ENCODE peak calls at places on chromosomes 7 and 10, in seven cellular contexts. G is tibial artery, Q is foreskin fibroblast, U is breast epithelium, W is AG04450, I is K562, Y is BJ. H is an unnamed sample.

GRCh38 chr7:36475371-36475770 is 85.7 kb downstream of the ANLN start:
- DNase-seq in G (no peak), Q (no peak), U (no peak), W (no peak), I (no peak), Y (no peak), H (no peak)

GRCh38 chr7:159015081-159015893 is 129.4 kb downstream of the VIPR2 start:
- DNase-seq in G (peak; percentile 77), Q (peak; percentile 26), U (peak; percentile 89), W (no peak), I (peak; percentile 39), Y (no peak), H (no peak)

GRCh38 chr7:39602351-39602750 is 21.0 kb upstream of the RALA start:
- DNase-seq in G (no peak), Q (peak; percentile 28), U (no peak), W (no peak), I (no peak), Y (no peak), H (no peak)

GRCh38 chr10:82861889-82862288 is 986.9 kb downstream of the NRG3 start:
- DNase-seq in G (no peak), Q (no peak), U (no peak), W (no peak), I (no peak), Y (no peak), H (no peak)

GRCh38 chr7:27745064-27745583 is 5.2 kb downstream of the TAX1BP1 start:
- DNase-seq in G (no peak), Q (peak; percentile 63), U (no peak), W (peak; percentile 51), I (peak; percentile 80), Y (no peak), H (no peak)

GRCh38 chr10:123614888-123615287 is 51.3 kb upstream of the GPR26 start:
- DNase-seq in G (peak; percentile 67), Q (peak; percentile 52), U (peak; percentile 31), W (no peak), I (peak; percentile 56), Y (no peak), H (no peak)

GRCh38 chr10:111439034-111439842 is 362.4 kb downstream of the ADRA2A start:
- DNase-seq in G (no peak), Q (no peak), U (no peak), W (no peak), I (no peak), Y (no peak), H (no peak)

GRCh38 chr10:70634011-70634410 is 31.5 kb upstream of the PRF1 start:
- DNase-seq in G (no peak), Q (no peak), U (no peak), W (no peak), I (no peak), Y (no peak), H (no peak)

GRCh38 chr10:33803248-33803647 is 468.8 kb upstream of the NRP1 start:
- DNase-seq in G (no peak), Q (peak; percentile 67), U (no peak), W (no peak), I (no peak), Y (no peak), H (no peak)

GRCh38 chr10:119501690-119502089 is 40.8 kb downstream of the RGS10 start:
- DNase-seq in G (no peak), Q (no peak), U (no peak), W (no peak), I (no peak), Y (no peak), H (no peak)

GRCh38 chr7:70693690-70694356 is 438.1 kb upstream of the GALNT17 start:
- DNase-seq in G (peak; percentile 70), Q (peak; percentile 76), U (peak; percentile 47), W (no peak), I (no peak), Y (no peak), H (no peak)

GRCh38 chr7:131076711-131077170 is 250.9 kb upstream of the MKLN1 start:
- DNase-seq in G (no peak), Q (peak; percentile 54), U (no peak), W (no peak), I (peak; percentile 65), Y (no peak), H (no peak)

GRCh38 chr7:132782777-132783633 is 206.7 kb upstream of the PLXNA4 start:
- DNase-seq in G (no peak), Q (peak; percentile 94), U (no peak), W (peak; percentile 76), I (no peak), Y (peak; percentile 86), H (peak; percentile 88)

GRCh38 chr7:15326044-15326644 is 235.7 kb downstream of the AGMO start:
- DNase-seq in G (no peak), Q (peak; percentile 70), U (no peak), W (peak; percentile 3), I (peak; percentile 9), Y (no peak), H (no peak)

GRCh38 chr7:98731651-98732050 is 114.6 kb downstream of the NPTX2 start:
- DNase-seq in G (no peak), Q (no peak), U (no peak), W (no peak), I (no peak), Y (no peak), H (no peak)

GRCh38 chr7:130493275-130493868 is 1.5 kb downstream of the MEST start:
- DNase-seq in G (no peak), Q (peak; percentile 62), U (no peak), W (no peak), I (no peak), Y (no peak), H (no peak)

GRCh38 chr7:101899616-101900015 is 82.2 kb downstream of the CUX1 start:
- DNase-seq in G (no peak), Q (no peak), U (no peak), W (no peak), I (no peak), Y (no peak), H (no peak)

GRCh38 chr7:101902680-101903504 is 85.5 kb downstream of the CUX1 start:
- DNase-seq in G (no peak), Q (no peak), U (no peak), W (no peak), I (peak; percentile 98), Y (no peak), H (no peak)

GRCh38 chr7:101898019-101898575 is 80.7 kb downstream of the CUX1 start:
- DNase-seq in G (no peak), Q (peak; percentile 16), U (no peak), W (no peak), I (no peak), Y (no peak), H (no peak)

GRCh38 chr7:101901661-101902491 is 84.5 kb downstream of the CUX1 start:
- DNase-seq in G (no peak), Q (peak; percentile 49), U (no peak), W (no peak), I (peak; percentile 54), Y (no peak), H (no peak)

DNA sequence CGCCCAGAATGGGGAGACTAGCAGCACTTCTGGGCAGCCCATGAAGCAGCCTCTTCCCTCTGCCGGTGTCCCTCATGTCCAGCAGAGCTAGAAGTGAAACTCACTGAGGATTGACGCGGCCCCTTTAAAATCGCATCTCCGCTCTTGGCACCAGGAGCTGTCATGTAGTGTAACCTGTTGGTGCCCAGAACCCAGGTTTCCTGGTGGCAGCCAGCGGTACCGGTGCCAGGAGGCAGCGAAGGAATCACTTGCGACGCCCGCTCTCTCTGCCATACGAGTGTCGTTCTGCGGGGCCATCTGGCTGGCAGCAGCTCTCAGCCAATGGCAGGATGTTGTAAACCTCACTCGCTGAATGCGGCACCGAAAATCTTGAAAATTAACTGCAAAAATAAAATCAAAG is 82.7 kb downstream of the CUX1 start:
- DNase-seq in G (peak; percentile 46), Q (peak; percentile 71), U (no peak), W (no peak), I (no peak), Y (no peak), H (no peak)
- H3K4me3 ChIP-seq in G (peak overlapping the region; percentile 52), Q (peak overlapping the region; percentile 76), U (no peak overlapping the region), W (peak overlapping the region; percentile 45), I (no peak overlapping the region), Y (peak overlapping the region; percentile 44), H (peak overlapping the region; percentile 25)

GRCh38 chr10:84698989-84699388 is 370.6 kb downstream of the CCSER2 start:
- DNase-seq in G (no peak), Q (no peak), U (no peak), W (no peak), I (no peak), Y (no peak), H (no peak)

GRCh38 chr10:84695983-84696382 is 367.6 kb downstream of the CCSER2 start:
- DNase-seq in G (no peak), Q (no peak), U (no peak), W (no peak), I (no peak), Y (no peak), H (no peak)

GRCh38 chr10:84696610-84697009 is 368.2 kb downstream of the CCSER2 start:
- DNase-seq in G (no peak), Q (no peak), U (no peak), W (no peak), I (no peak), Y (no peak), H (no peak)

GRCh38 chr10:84693006-84693405 is 364.6 kb downstream of the CCSER2 start:
- DNase-seq in G (no peak), Q (no peak), U (no peak), W (no peak), I (no peak), Y (no peak), H (no peak)
- H3K4me3 ChIP-seq in G (no peak overlapping the region), Q (no peak overlapping the region), U (no peak overlapping the region), W (no peak overlapping the region), I (no peak overlapping the region), Y (no peak overlapping the region), H (no peak overlapping the region)

DNA sequence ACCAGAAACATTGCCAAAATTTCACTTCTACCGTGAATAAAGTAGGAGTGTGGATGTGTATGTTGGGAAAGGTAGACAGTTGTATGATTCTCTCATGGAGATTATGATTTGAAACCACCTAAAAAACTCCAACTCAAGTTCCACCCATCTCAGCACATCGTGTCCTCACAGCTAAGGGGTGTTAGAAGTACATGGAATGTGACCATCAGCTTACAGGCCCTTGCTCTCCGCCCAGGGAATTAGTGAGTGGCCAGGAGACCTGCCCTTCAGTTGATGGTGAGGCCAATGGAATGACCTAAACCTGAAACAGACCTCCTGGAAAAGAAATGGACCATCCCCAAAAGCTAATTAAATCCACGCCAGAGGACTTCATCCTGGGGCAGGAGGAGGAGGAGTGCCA is 2.1 kb upstream of the WNT2 start:
- DNase-seq in G (no peak), Q (peak; percentile 10), U (no peak), W (no peak), I (no peak), Y (no peak), H (no peak)
- H3K4me3 ChIP-seq in G (peak overlapping the region; percentile 59), Q (peak overlapping the region; percentile 70), U (peak overlapping the region; percentile 40), W (peak overlapping the region; percentile 62), I (no peak overlapping the region), Y (no peak overlapping the region), H (no peak overlapping the region)

DNA sequence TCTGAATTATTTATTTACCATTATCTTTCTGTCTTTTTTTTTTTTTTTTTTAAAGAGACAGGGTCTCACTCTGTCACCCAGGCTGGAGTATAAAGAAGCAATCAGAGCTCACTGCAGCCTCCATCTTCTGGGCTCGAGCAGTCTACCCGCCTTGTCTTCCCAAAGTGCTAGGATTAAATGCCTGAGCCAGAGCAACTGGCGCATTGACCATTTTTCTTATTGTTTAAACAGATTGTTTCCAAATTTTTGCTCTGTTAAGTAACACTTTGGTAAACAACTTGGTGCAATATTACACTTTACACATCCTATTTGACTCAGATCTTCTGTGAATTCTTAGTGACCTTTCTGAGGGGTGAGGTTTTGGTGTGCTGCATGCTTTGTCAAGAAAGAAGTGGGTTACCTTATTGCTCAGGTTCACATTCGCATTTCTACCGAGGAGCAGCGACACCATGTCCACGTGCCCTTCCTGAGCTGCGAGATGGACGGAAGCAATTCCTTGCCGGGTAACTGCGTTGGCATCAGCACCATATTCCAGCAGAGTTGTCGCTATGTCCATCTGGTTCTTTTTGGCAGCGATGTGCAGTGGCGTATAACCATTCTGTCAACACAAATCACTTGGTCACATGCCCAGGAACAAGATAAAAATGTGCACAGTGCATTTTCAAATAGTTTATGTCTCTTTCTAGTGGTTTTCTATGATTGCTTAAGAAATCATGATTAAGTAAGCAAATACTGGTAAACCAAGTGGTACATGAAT is 203.2 kb downstream of the ANK3 start:
- DNase-seq in G (peak; percentile 51), Q (peak; percentile 71), U (no peak), W (no peak), I (no peak), Y (no peak), H (no peak)
- H3K4me3 ChIP-seq in G (no peak overlapping the region), Q (peak overlapping the region; percentile 19), U (no peak overlapping the region), W (no peak overlapping the region), I (no peak overlapping the region), Y (no peak overlapping the region), H (no peak overlapping the region)